ENCODE peak calls at places on chromosomes 3 and 15, in eight cellular contexts. One of them, this sample, is unnamed.
A peak's percentile ranks its signal among the peaks of the same experiment; 100 is the strongest.

GRCh38 chr15:34318277-34319079 is 19.1 kb downstream of the SLC12A6 start:
- DNase-seq in foreskin fibroblast: peak; percentile 80
- DNase-seq in A549: peak; percentile 70
- DNase-seq in fibroblast of villous mesenchyme: peak; percentile 81
- DNase-seq in prostate gland: peak; percentile 81
- DNase-seq in CD8-positive, alpha-beta T cell: no peak
- DNase-seq in AG04450: no peak
- DNase-seq in HL-60: no peak
- DNase-seq in this sample: peak; percentile 54

GRCh38 chr3:111831840-111832239 is 27.2 kb upstream of the PHLDB2 start:
- DNase-seq in foreskin fibroblast: no peak
- DNase-seq in A549: no peak
- DNase-seq in fibroblast of villous mesenchyme: peak; percentile 66
- DNase-seq in prostate gland: no peak
- DNase-seq in CD8-positive, alpha-beta T cell: no peak
- DNase-seq in AG04450: no peak
- DNase-seq in HL-60: no peak
- DNase-seq in this sample: no peak

GRCh38 chr3:110164632-110165240 is 827.4 kb upstream of the DPPA4 start:
- DNase-seq in foreskin fibroblast: no peak
- DNase-seq in A549: no peak
- DNase-seq in fibroblast of villous mesenchyme: peak; percentile 77
- DNase-seq in prostate gland: no peak
- DNase-seq in CD8-positive, alpha-beta T cell: no peak
- DNase-seq in AG04450: no peak
- DNase-seq in HL-60: no peak
- DNase-seq in this sample: no peak

GRCh38 chr3:38131621-38132369 is 5.1 kb downstream of the ACAA1 start:
- DNase-seq in foreskin fibroblast: peak; percentile 61
- DNase-seq in A549: peak; percentile 44
- DNase-seq in fibroblast of villous mesenchyme: peak; percentile 45
- DNase-seq in prostate gland: no peak
- DNase-seq in CD8-positive, alpha-beta T cell: no peak
- DNase-seq in AG04450: no peak
- DNase-seq in HL-60: no peak
- DNase-seq in this sample: no peak

GRCh38 chr3:170753421-170754344 is 116.3 kb downstream of the RPL22L1 start:
- DNase-seq in foreskin fibroblast: peak; percentile 79
- DNase-seq in A549: no peak
- DNase-seq in fibroblast of villous mesenchyme: no peak
- DNase-seq in prostate gland: no peak
- DNase-seq in CD8-positive, alpha-beta T cell: no peak
- DNase-seq in AG04450: no peak
- DNase-seq in HL-60: no peak
- DNase-seq in this sample: no peak

GRCh38 chr3:173862701-173863100 is 465.2 kb downstream of the NLGN1 start:
- DNase-seq in foreskin fibroblast: no peak
- DNase-seq in A549: no peak
- DNase-seq in fibroblast of villous mesenchyme: no peak
- DNase-seq in prostate gland: no peak
- DNase-seq in CD8-positive, alpha-beta T cell: no peak
- DNase-seq in AG04450: no peak
- DNase-seq in HL-60: no peak
- DNase-seq in this sample: no peak

GRCh38 chr3:104669083-104669482 is 697.6 kb upstream of the ALCAM start:
- DNase-seq in foreskin fibroblast: no peak
- DNase-seq in A549: no peak
- DNase-seq in fibroblast of villous mesenchyme: no peak
- DNase-seq in prostate gland: no peak
- DNase-seq in CD8-positive, alpha-beta T cell: no peak
- DNase-seq in AG04450: no peak
- DNase-seq in HL-60: no peak
- DNase-seq in this sample: no peak

GRCh38 chr15:31469801-31470545 is 143.3 kb downstream of the KLF13 start:
- DNase-seq in foreskin fibroblast: no peak
- DNase-seq in A549: no peak
- DNase-seq in fibroblast of villous mesenchyme: no peak
- DNase-seq in prostate gland: no peak
- DNase-seq in CD8-positive, alpha-beta T cell: no peak
- DNase-seq in AG04450: no peak
- DNase-seq in HL-60: no peak
- DNase-seq in this sample: no peak

GRCh38 chr15:34726407-34727100 is 28.2 kb downstream of the GJD2 start:
- DNase-seq in foreskin fibroblast: peak; percentile 45
- DNase-seq in A549: no peak
- DNase-seq in fibroblast of villous mesenchyme: no peak
- DNase-seq in prostate gland: no peak
- DNase-seq in CD8-positive, alpha-beta T cell: no peak
- DNase-seq in AG04450: peak; percentile 6
- DNase-seq in HL-60: no peak
- DNase-seq in this sample: peak; percentile 23

GRCh38 chr15:99437315-99438221 is 128.2 kb upstream of the MEF2A start:
- DNase-seq in foreskin fibroblast: no peak
- DNase-seq in A549: no peak
- DNase-seq in fibroblast of villous mesenchyme: no peak
- DNase-seq in prostate gland: peak; percentile 2
- DNase-seq in CD8-positive, alpha-beta T cell: no peak
- DNase-seq in AG04450: no peak
- DNase-seq in HL-60: no peak
- DNase-seq in this sample: no peak

GRCh38 chr15:48674876-48675275 is 29.4 kb upstream of the FBN1 start:
- DNase-seq in foreskin fibroblast: no peak
- DNase-seq in A549: no peak
- DNase-seq in fibroblast of villous mesenchyme: peak; percentile 36
- DNase-seq in prostate gland: no peak
- DNase-seq in CD8-positive, alpha-beta T cell: no peak
- DNase-seq in AG04450: no peak
- DNase-seq in HL-60: no peak
- DNase-seq in this sample: no peak

GRCh38 chr3:139715736-139716135 is 38.0 kb upstream of the NMNAT3 start:
- DNase-seq in foreskin fibroblast: no peak
- DNase-seq in A549: no peak
- DNase-seq in fibroblast of villous mesenchyme: no peak
- DNase-seq in prostate gland: no peak
- DNase-seq in CD8-positive, alpha-beta T cell: no peak
- DNase-seq in AG04450: no peak
- DNase-seq in HL-60: no peak
- DNase-seq in this sample: no peak

GRCh38 chr3:187242435-187242834 is 45.1 kb downstream of the RTP1 start:
- DNase-seq in foreskin fibroblast: peak; percentile 65
- DNase-seq in A549: no peak
- DNase-seq in fibroblast of villous mesenchyme: peak; percentile 14
- DNase-seq in prostate gland: no peak
- DNase-seq in CD8-positive, alpha-beta T cell: no peak
- DNase-seq in AG04450: no peak
- DNase-seq in HL-60: no peak
- DNase-seq in this sample: no peak

GRCh38 chr3:43207628-43208085 is 78.7 kb upstream of the SNRK start:
- DNase-seq in foreskin fibroblast: peak; percentile 66
- DNase-seq in A549: no peak
- DNase-seq in fibroblast of villous mesenchyme: peak; percentile 87
- DNase-seq in prostate gland: no peak
- DNase-seq in CD8-positive, alpha-beta T cell: no peak
- DNase-seq in AG04450: no peak
- DNase-seq in HL-60: no peak
- DNase-seq in this sample: no peak

GRCh38 chr15:31365655-31366127 is 39.1 kb downstream of the KLF13 start:
- DNase-seq in foreskin fibroblast: peak; percentile 96
- DNase-seq in A549: no peak
- DNase-seq in fibroblast of villous mesenchyme: peak; percentile 97
- DNase-seq in prostate gland: peak; percentile 94
- DNase-seq in CD8-positive, alpha-beta T cell: peak; percentile 71
- DNase-seq in AG04450: peak; percentile 26
- DNase-seq in HL-60: peak; percentile 85
- DNase-seq in this sample: no peak

GRCh38 chr3:58173670-58174472 is 36.9 kb downstream of the DNASE1L3 start:
- DNase-seq in foreskin fibroblast: peak; percentile 55
- DNase-seq in A549: no peak
- DNase-seq in fibroblast of villous mesenchyme: peak; percentile 19
- DNase-seq in prostate gland: peak; percentile 73
- DNase-seq in CD8-positive, alpha-beta T cell: no peak
- DNase-seq in AG04450: no peak
- DNase-seq in HL-60: no peak
- DNase-seq in this sample: no peak
- TF ChIP-seq CTCF in foreskin fibroblast: peak; percentile 16
- TF ChIP-seq CTCF in A549: peak; percentile 46
- TF ChIP-seq CTCF in fibroblast of villous mesenchyme: peak; percentile 30
- TF ChIP-seq CTCF in prostate gland: peak; percentile 49
- TF ChIP-seq CTCF in CD8-positive, alpha-beta T cell: no peak
- TF ChIP-seq CTCF in AG04450: peak; percentile 28
- TF ChIP-seq CTCF in HL-60: no peak
- TF ChIP-seq CTCF in this sample: peak; percentile 54

GRCh38 chr3:44643024-44643423 is 5.5 kb upstream of the ZNF35 start:
- DNase-seq in foreskin fibroblast: no peak
- DNase-seq in A549: no peak
- DNase-seq in fibroblast of villous mesenchyme: no peak
- DNase-seq in prostate gland: no peak
- DNase-seq in CD8-positive, alpha-beta T cell: no peak
- DNase-seq in AG04450: no peak
- DNase-seq in HL-60: no peak
- DNase-seq in this sample: no peak

GRCh38 chr3:44648564-44649229 is at the start of gene ZNF35:
- DNase-seq in foreskin fibroblast: peak; percentile 95
- DNase-seq in A549: peak; percentile 75
- DNase-seq in fibroblast of villous mesenchyme: peak; percentile 91
- DNase-seq in prostate gland: peak; percentile 69
- DNase-seq in CD8-positive, alpha-beta T cell: no peak
- DNase-seq in AG04450: peak; percentile 75
- DNase-seq in HL-60: peak; percentile 86
- DNase-seq in this sample: peak; percentile 56

GRCh38 chr3:44642337-44642736 is 6.2 kb upstream of the ZNF35 start:
- DNase-seq in foreskin fibroblast: no peak
- DNase-seq in A549: no peak
- DNase-seq in fibroblast of villous mesenchyme: no peak
- DNase-seq in prostate gland: no peak
- DNase-seq in CD8-positive, alpha-beta T cell: no peak
- DNase-seq in AG04450: no peak
- DNase-seq in HL-60: no peak
- DNase-seq in this sample: no peak

GRCh38 chr3:44649709-44650108 is 1.2 kb downstream of the ZNF35 start:
- DNase-seq in foreskin fibroblast: no peak
- DNase-seq in A549: no peak
- DNase-seq in fibroblast of villous mesenchyme: no peak
- DNase-seq in prostate gland: no peak
- DNase-seq in CD8-positive, alpha-beta T cell: no peak
- DNase-seq in AG04450: no peak
- DNase-seq in HL-60: no peak
- DNase-seq in this sample: no peak

GRCh38 chr3:44647771-44648170 is 761 bp upstream of the ZNF35 start:
- DNase-seq in foreskin fibroblast: no peak
- DNase-seq in A549: no peak
- DNase-seq in fibroblast of villous mesenchyme: no peak
- DNase-seq in prostate gland: no peak
- DNase-seq in CD8-positive, alpha-beta T cell: no peak
- DNase-seq in AG04450: no peak
- DNase-seq in HL-60: no peak
- DNase-seq in this sample: no peak
- H3K4me3 ChIP-seq in foreskin fibroblast: no peak overlapping the region
- H3K4me3 ChIP-seq in A549: no peak overlapping the region
- H3K4me3 ChIP-seq in fibroblast of villous mesenchyme: no peak overlapping the region
- H3K4me3 ChIP-seq in prostate gland: no peak overlapping the region
- H3K4me3 ChIP-seq in CD8-positive, alpha-beta T cell: no peak overlapping the region
- H3K4me3 ChIP-seq in AG04450: no peak overlapping the region
- H3K4me3 ChIP-seq in HL-60: no peak overlapping the region
- H3K4me3 ChIP-seq in this sample: no peak overlapping the region

GRCh38 chr15:58438956-58439355 is 7.2 kb downstream of the LIPC start:
- DNase-seq in foreskin fibroblast: peak; percentile 65
- DNase-seq in A549: peak; percentile 75
- DNase-seq in fibroblast of villous mesenchyme: peak; percentile 63
- DNase-seq in prostate gland: no peak
- DNase-seq in CD8-positive, alpha-beta T cell: no peak
- DNase-seq in AG04450: peak; percentile 13
- DNase-seq in HL-60: peak; percentile 36
- DNase-seq in this sample: no peak
- TF ChIP-seq CTCF in foreskin fibroblast: peak; percentile 11
- TF ChIP-seq CTCF in A549: peak; percentile 46
- TF ChIP-seq CTCF in fibroblast of villous mesenchyme: peak; percentile 47
- TF ChIP-seq CTCF in prostate gland: no peak
- TF ChIP-seq CTCF in CD8-positive, alpha-beta T cell: no peak
- TF ChIP-seq CTCF in AG04450: peak; percentile 41
- TF ChIP-seq CTCF in HL-60: peak; percentile 26
- TF ChIP-seq CTCF in this sample: peak; percentile 50

DNA sequence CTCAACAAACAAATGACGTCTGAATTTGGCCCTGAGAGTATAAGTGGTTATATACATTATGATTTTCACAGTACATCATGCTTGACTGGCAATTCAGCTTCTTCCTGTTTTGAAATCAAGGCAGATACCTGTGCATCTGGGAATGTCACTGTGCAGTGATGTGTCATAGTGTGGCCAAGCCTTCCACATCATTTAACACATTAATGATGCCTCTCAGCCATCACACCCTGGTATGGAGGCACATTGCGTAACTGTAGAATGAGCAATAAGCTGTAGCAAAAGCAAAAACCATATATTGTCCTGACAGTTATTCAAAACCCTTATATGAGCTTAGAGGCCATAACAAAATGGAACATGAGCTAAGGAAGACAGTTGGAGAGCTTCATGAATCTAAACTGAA is 246.0 kb downstream of the EPHA3 start:
- DNase-seq in foreskin fibroblast: peak; percentile 57
- DNase-seq in A549: no peak
- DNase-seq in fibroblast of villous mesenchyme: no peak
- DNase-seq in prostate gland: no peak
- DNase-seq in CD8-positive, alpha-beta T cell: no peak
- DNase-seq in AG04450: no peak
- DNase-seq in HL-60: no peak
- DNase-seq in this sample: no peak
- H3K4me3 ChIP-seq in foreskin fibroblast: no peak overlapping the region
- H3K4me3 ChIP-seq in A549: no peak overlapping the region
- H3K4me3 ChIP-seq in fibroblast of villous mesenchyme: no peak overlapping the region
- H3K4me3 ChIP-seq in prostate gland: no peak overlapping the region
- H3K4me3 ChIP-seq in CD8-positive, alpha-beta T cell: no peak overlapping the region
- H3K4me3 ChIP-seq in AG04450: no peak overlapping the region
- H3K4me3 ChIP-seq in HL-60: no peak overlapping the region
- H3K4me3 ChIP-seq in this sample: no peak overlapping the region

GRCh38 chr15:28955160-28955502 is 69.4 kb downstream of the APBA2 start:
- DNase-seq in foreskin fibroblast: peak; percentile 65
- DNase-seq in A549: no peak
- DNase-seq in fibroblast of villous mesenchyme: peak; percentile 98
- DNase-seq in prostate gland: no peak
- DNase-seq in CD8-positive, alpha-beta T cell: no peak
- DNase-seq in AG04450: no peak
- DNase-seq in HL-60: peak; percentile 28
- DNase-seq in this sample: no peak

GRCh38 chr15:28955686-28956421 is 70.1 kb downstream of the APBA2 start:
- DNase-seq in foreskin fibroblast: peak; percentile 71
- DNase-seq in A549: no peak
- DNase-seq in fibroblast of villous mesenchyme: peak; percentile 98
- DNase-seq in prostate gland: no peak
- DNase-seq in CD8-positive, alpha-beta T cell: no peak
- DNase-seq in AG04450: no peak
- DNase-seq in HL-60: no peak
- DNase-seq in this sample: no peak

GRCh38 chr15:28956491-28956890 is 70.7 kb downstream of the APBA2 start:
- DNase-seq in foreskin fibroblast: no peak
- DNase-seq in A549: no peak
- DNase-seq in fibroblast of villous mesenchyme: peak; percentile 37
- DNase-seq in prostate gland: no peak
- DNase-seq in CD8-positive, alpha-beta T cell: no peak
- DNase-seq in AG04450: no peak
- DNase-seq in HL-60: no peak
- DNase-seq in this sample: no peak

GRCh38 chr15:28959326-28959725 is 73.6 kb downstream of the APBA2 start:
- DNase-seq in foreskin fibroblast: no peak
- DNase-seq in A549: no peak
- DNase-seq in fibroblast of villous mesenchyme: no peak
- DNase-seq in prostate gland: no peak
- DNase-seq in CD8-positive, alpha-beta T cell: no peak
- DNase-seq in AG04450: no peak
- DNase-seq in HL-60: no peak
- DNase-seq in this sample: no peak

GRCh38 chr15:28957606-28958498 is 72.1 kb downstream of the APBA2 start:
- DNase-seq in foreskin fibroblast: no peak
- DNase-seq in A549: no peak
- DNase-seq in fibroblast of villous mesenchyme: no peak
- DNase-seq in prostate gland: no peak
- DNase-seq in CD8-positive, alpha-beta T cell: no peak
- DNase-seq in AG04450: no peak
- DNase-seq in HL-60: no peak
- DNase-seq in this sample: no peak
- TF ChIP-seq CTCF in foreskin fibroblast: no peak
- TF ChIP-seq CTCF in A549: no peak
- TF ChIP-seq CTCF in fibroblast of villous mesenchyme: no peak
- TF ChIP-seq CTCF in prostate gland: no peak
- TF ChIP-seq CTCF in CD8-positive, alpha-beta T cell: no peak
- TF ChIP-seq CTCF in AG04450: no peak
- TF ChIP-seq CTCF in HL-60: no peak
- TF ChIP-seq CTCF in this sample: no peak